ENCODE peak calls at places on chromosomes 2 and 18, in six cellular contexts. P is activated naive CD8-positive, alpha-beta T cell treated with anti-CD3 and anti-CD28 coated beads, Interleukin-2, amount 50 U/mL, for 24 hours; Q is fibroblast of lung; V is hepatocyte; H is H54; B is body of pancreas. D is an unnamed sample.

GRCh38 chr2:127142663-127143630 is 36.0 kb upstream of the BIN1 start:
- DNase-seq in P (no peak), Q (no peak), V (no peak), H (no peak), B (no peak), D (no peak)

GRCh38 chr2:74867841-74868658 is 34.1 kb downstream of the HK2 start:
- DNase-seq in P (no peak), Q (peak; percentile 78), V (peak; percentile 47), H (peak; percentile 82), B (peak; percentile 59), D (no peak)

GRCh38 chr2:151560289-151560688 is 150.6 kb downstream of the RIF1 start:
- DNase-seq in P (no peak), Q (peak; percentile 80), V (peak; percentile 60), H (no peak), B (no peak), D (no peak)

GRCh38 chr2:8525582-8526402 is 156.1 kb upstream of the ID2 start:
- DNase-seq in P (no peak), Q (peak; percentile 63), V (peak; percentile 83), H (no peak), B (peak; percentile 92), D (peak; percentile 93)

GRCh38 chr2:200862532-200863000 is 1.9 kb downstream of the CLK1 start:
- DNase-seq in P (peak; percentile 68), Q (peak; percentile 80), V (peak; percentile 68), H (no peak), B (peak; percentile 51), D (peak; percentile 25)

GRCh38 chr2:60100034-60100433 is 453.4 kb downstream of the BCL11A start:
- DNase-seq in P (no peak), Q (no peak), V (no peak), H (no peak), B (no peak), D (no peak)

GRCh38 chr2:68889500-68889899 is 18.3 kb upstream of the BMP10 start:
- DNase-seq in P (no peak), Q (peak; percentile 67), V (no peak), H (no peak), B (no peak), D (no peak)

GRCh38 chr2:134124047-134124753 is 129.7 kb upstream of the MGAT5 start:
- DNase-seq in P (no peak), Q (no peak), V (peak; percentile 80), H (no peak), B (peak; percentile 62), D (peak; percentile 74)

GRCh38 chr2:145919507-145919906 is 1399.6 kb upstream of the ZEB2 start:
- DNase-seq in P (no peak), Q (no peak), V (no peak), H (no peak), B (no peak), D (no peak)

GRCh38 chr18:58980991-58981390 is 116.3 kb downstream of the ZNF532 start:
- DNase-seq in P (no peak), Q (no peak), V (no peak), H (no peak), B (no peak), D (no peak)

GRCh38 chr2:127081826-127082633 is 24.9 kb downstream of the BIN1 start:
- DNase-seq in P (peak; percentile 80), Q (no peak), V (peak; percentile 52), H (no peak), B (no peak), D (no peak)

GRCh38 chr2:219445220-219445631 is 10.6 kb downstream of the SPEG start:
- DNase-seq in P (no peak), Q (no peak), V (no peak), H (no peak), B (no peak), D (no peak)

GRCh38 chr2:8581048-8581561 is 100.8 kb upstream of the ID2 start:
- DNase-seq in P (no peak), Q (no peak), V (no peak), H (no peak), B (no peak), D (peak; percentile 73)

GRCh38 chr2:97995734-97996624 is at the start of gene TMEM131:
- DNase-seq in P (peak; percentile 97), Q (peak; percentile 95), V (peak; percentile 97), H (peak; percentile 91), B (peak; percentile 94), D (peak; percentile 96)

GRCh38 chr18:24208270-24209035 is 69.6 kb downstream of the CABYR start:
- DNase-seq in P (no peak), Q (peak; percentile 75), V (no peak), H (no peak), B (no peak), D (no peak)

GRCh38 chr2:12059616-12060441 is 313.4 kb downstream of the LPIN1 start:
- DNase-seq in P (no peak), Q (peak; percentile 77), V (no peak), H (peak; percentile 22), B (no peak), D (no peak)

GRCh38 chr2:231190531-231191197 is 7.8 kb upstream of the ARMC9 start:
- DNase-seq in P (no peak), Q (peak; percentile 66), V (no peak), H (peak; percentile 69), B (peak; percentile 69), D (peak; percentile 50)